ENCODE peak calls at places on chromosomes 13 and 19, in seven cellular contexts. A, F, L, T, Z, K and B are unnamed samples.

GRCh38 chr13:96880419-96880818 is 113.9 kb downstream of the OXGR1 start:
- DNase-seq in A (no peak), F (no peak), L (no peak), T (no peak), Z (no peak), K (no peak), B (no peak)

GRCh38 chr13:111952814-111953213 is 114.1 kb upstream of the SOX1 start:
- DNase-seq in A (no peak), F (no peak), L (no peak), T (no peak), Z (no peak), K (no peak), B (no peak)

GRCh38 chr19:49861127-49861526 is 6.2 kb downstream of the PNKP start:
- DNase-seq in A (no peak), F (peak), L (no peak), T (peak), Z (peak), K (no peak), B (no peak)

GRCh38 chr19:41915248-41916032 is 12.8 kb downstream of the ERFL start:
- DNase-seq in A (no peak), F (no peak), L (no peak), T (no peak), Z (no peak), K (no peak), B (no peak)

GRCh38 chr19:32289566-32290210 is 55.7 kb upstream of the ZNF507 start:
- DNase-seq in A (no peak), F (no peak), L (no peak), T (no peak), Z (no peak), K (no peak), B (no peak)

GRCh38 chr19:33547676-33548075 is 26.1 kb upstream of the PEPD start:
- DNase-seq in A (no peak), F (no peak), L (no peak), T (no peak), Z (no peak), K (no peak), B (peak)

GRCh38 chr13:80382576-80382975 is 41.6 kb upstream of the SPRY2 start:
- DNase-seq in A (no peak), F (no peak), L (no peak), T (no peak), Z (no peak), K (no peak), B (no peak)

GRCh38 chr19:7516878-7517277 is 975 bp downstream of the ZNF358 start:
- DNase-seq in A (no peak), F (no peak), L (no peak), T (no peak), Z (no peak), K (no peak), B (no peak)

GRCh38 chr19:2495130-2495641 is 19.3 kb downstream of the GADD45B start:
- DNase-seq in A (peak), F (peak), L (no peak), T (peak), Z (peak), K (no peak), B (peak)

GRCh38 chr19:31348416-31349159 is 648 bp downstream of the TSHZ3 start:
- DNase-seq in A (peak), F (no peak), L (no peak), T (peak), Z (no peak), K (no peak), B (no peak)

GRCh38 chr19:16611121-16611520 is 16.9 kb downstream of the MED26 start:
- DNase-seq in A (no peak), F (no peak), L (no peak), T (no peak), Z (no peak), K (no peak), B (no peak)

GRCh38 chr13:91764527-91764926 is 366.1 kb downstream of the GPC5 start:
- DNase-seq in A (no peak), F (no peak), L (no peak), T (no peak), Z (no peak), K (no peak), B (no peak)

GRCh38 chr19:46529622-46530451 is 34.2 kb upstream of the PNMA8B start:
- DNase-seq in A (peak), F (peak), L (peak), T (peak), Z (peak), K (peak), B (peak)

GRCh38 chr13:110206170-110206569 is 100.8 kb downstream of the COL4A1 start:
- DNase-seq in A (no peak), F (no peak), L (no peak), T (peak), Z (no peak), K (no peak), B (no peak)

GRCh38 chr19:30666301-30666803 is 294.2 kb downstream of the ZNF536 start:
- DNase-seq in A (peak), F (peak), L (peak), T (peak), Z (no peak), K (peak), B (no peak)